ENCODE peak calls at places on chromosomes 12 and 14, in six cellular contexts. One of them, this sample, is unnamed.

GRCh38 chr14:102464846-102465341 is 44.7 kb downstream of the ANKRD9 start:
- DNase-seq in mesenchymal stem cell: no peak
- DNase-seq in NT2/D1: no peak
- DNase-seq in colonic mucosa: peak; percentile 87
- DNase-seq in neuronal stem cell: no peak
- DNase-seq in kidney: no peak
- DNase-seq in this sample: no peak

GRCh38 chr12:6953417-6954315 is 2.5 kb downstream of the PTPN6 start:
- DNase-seq in mesenchymal stem cell: peak; percentile 54
- DNase-seq in NT2/D1: no peak
- DNase-seq in neuronal stem cell: no peak
- DNase-seq in kidney: peak; percentile 86
- DNase-seq in colonic mucosa: peak; percentile 72
- DNase-seq in this sample: peak; percentile 51

GRCh38 chr14:51596473-51596870 is 55.2 kb upstream of the FRMD6 start:
- DNase-seq in NT2/D1: no peak
- DNase-seq in colonic mucosa: no peak
- DNase-seq in mesenchymal stem cell: no peak
- DNase-seq in kidney: no peak
- DNase-seq in neuronal stem cell: no peak
- DNase-seq in this sample: no peak

GRCh38 chr12:26133508-26133907 is 8.7 kb upstream of the BHLHE41 start:
- DNase-seq in NT2/D1: no peak
- DNase-seq in kidney: no peak
- DNase-seq in neuronal stem cell: no peak
- DNase-seq in colonic mucosa: no peak
- DNase-seq in mesenchymal stem cell: no peak
- DNase-seq in this sample: no peak

GRCh38 chr14:99524804-99525698 is 43.8 kb downstream of the CCNK start:
- DNase-seq in neuronal stem cell: no peak
- DNase-seq in kidney: peak; percentile 55
- DNase-seq in mesenchymal stem cell: peak; percentile 42
- DNase-seq in NT2/D1: no peak
- DNase-seq in colonic mucosa: peak; percentile 54
- DNase-seq in this sample: peak; percentile 81

GRCh38 chr12:31702047-31702446 is 26.8 kb downstream of the AMN1 start:
- DNase-seq in NT2/D1: peak; percentile 57
- DNase-seq in colonic mucosa: no peak
- DNase-seq in neuronal stem cell: no peak
- DNase-seq in kidney: no peak
- DNase-seq in mesenchymal stem cell: peak; percentile 36
- DNase-seq in this sample: peak; percentile 69

GRCh38 chr12:96445743-96446655 is 43.4 kb upstream of the CFAP54 start:
- DNase-seq in colonic mucosa: no peak
- DNase-seq in mesenchymal stem cell: peak; percentile 94
- DNase-seq in NT2/D1: no peak
- DNase-seq in kidney: no peak
- DNase-seq in neuronal stem cell: no peak
- DNase-seq in this sample: no peak

GRCh38 chr14:36518586-36519430 is 1.2 kb downstream of the NKX2-1 start:
- DNase-seq in kidney: peak; percentile 61
- DNase-seq in mesenchymal stem cell: no peak
- DNase-seq in colonic mucosa: no peak
- DNase-seq in neuronal stem cell: peak; percentile 30
- DNase-seq in NT2/D1: no peak
- DNase-seq in this sample: peak; percentile 76

GRCh38 chr12:99111600-99111999 is 466.5 kb downstream of the APAF1 start:
- DNase-seq in kidney: no peak
- DNase-seq in NT2/D1: no peak
- DNase-seq in neuronal stem cell: no peak
- DNase-seq in mesenchymal stem cell: no peak
- DNase-seq in colonic mucosa: no peak
- DNase-seq in this sample: no peak

GRCh38 chr14:60093088-60093487 is 1.4 kb downstream of the PCNX4 start:
- DNase-seq in mesenchymal stem cell: peak; percentile 38
- DNase-seq in colonic mucosa: no peak
- DNase-seq in kidney: no peak
- DNase-seq in NT2/D1: no peak
- DNase-seq in neuronal stem cell: no peak
- DNase-seq in this sample: no peak

GRCh38 chr12:93959657-93960056 is 188.7 kb upstream of the PLXNC1 start:
- DNase-seq in NT2/D1: no peak
- DNase-seq in neuronal stem cell: no peak
- DNase-seq in mesenchymal stem cell: no peak
- DNase-seq in colonic mucosa: no peak
- DNase-seq in kidney: no peak
- DNase-seq in this sample: no peak

GRCh38 chr14:86462193-86462592 is 932.2 kb downstream of the FLRT2 start:
- DNase-seq in kidney: no peak
- DNase-seq in mesenchymal stem cell: peak; percentile 36
- DNase-seq in colonic mucosa: peak; percentile 17
- DNase-seq in neuronal stem cell: no peak
- DNase-seq in NT2/D1: peak; percentile 15
- DNase-seq in this sample: peak; percentile 63

DNA sequence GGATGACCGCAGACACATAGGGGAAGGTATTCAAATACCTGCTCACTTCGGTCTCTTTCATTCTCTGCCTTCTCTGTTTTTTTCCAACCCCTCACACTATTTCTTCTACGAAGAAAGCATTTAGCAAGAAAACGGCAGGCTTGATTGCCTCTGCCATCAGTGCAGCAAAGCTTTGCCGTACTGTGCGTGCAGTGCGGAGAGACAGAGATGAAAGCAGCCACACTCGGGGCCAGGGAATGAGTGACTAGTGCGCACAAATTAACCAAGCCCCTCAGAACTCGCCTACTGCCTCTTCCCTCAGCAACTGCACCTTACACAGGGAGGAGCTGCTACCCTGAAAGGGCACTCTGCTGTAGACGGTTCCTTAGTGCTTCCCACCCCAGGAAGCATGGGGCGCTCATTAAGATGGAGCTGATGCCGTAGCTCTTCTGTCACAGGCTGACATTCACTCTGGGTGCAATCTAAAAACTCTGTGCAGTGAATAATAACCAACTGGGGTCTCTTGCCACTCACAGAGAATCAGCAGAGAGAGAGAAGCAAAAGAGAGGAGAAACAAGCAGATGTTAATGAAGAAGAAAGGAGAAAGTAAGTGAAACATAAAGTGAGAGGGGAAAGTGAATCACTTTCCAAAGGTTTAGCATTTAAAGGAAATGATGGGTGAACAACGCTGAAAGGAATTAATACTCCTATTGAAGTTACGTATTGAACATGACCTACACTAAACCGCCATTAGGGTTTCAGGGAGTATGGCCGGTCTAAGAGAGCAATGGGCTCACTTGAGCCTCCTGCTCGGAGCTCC is 69.4 kb downstream of the GRIN2B start:
- DNase-seq in NT2/D1: no peak
- DNase-seq in kidney: no peak
- DNase-seq in neuronal stem cell: no peak
- DNase-seq in mesenchymal stem cell: no peak
- DNase-seq in colonic mucosa: no peak
- DNase-seq in this sample: no peak
- H3K9ac ChIP-seq in NT2/D1: no peak overlapping the region
- H3K9ac ChIP-seq in kidney: no peak overlapping the region
- H3K9ac ChIP-seq in neuronal stem cell: no peak overlapping the region
- H3K9ac ChIP-seq in mesenchymal stem cell: no peak overlapping the region
- H3K9ac ChIP-seq in colonic mucosa: no peak overlapping the region
- H3K9ac ChIP-seq in this sample: no peak overlapping the region

GRCh38 chr14:22386924-22387775 is 201.9 kb downstream of the DAD1 start:
- DNase-seq in NT2/D1: peak; percentile 75
- DNase-seq in colonic mucosa: peak; percentile 81
- DNase-seq in kidney: no peak
- DNase-seq in mesenchymal stem cell: peak; percentile 75
- DNase-seq in neuronal stem cell: peak; percentile 86
- DNase-seq in this sample: peak; percentile 89

GRCh38 chr14:22390824-22391461 is 198.1 kb downstream of the DAD1 start:
- DNase-seq in neuronal stem cell: no peak
- DNase-seq in kidney: no peak
- DNase-seq in colonic mucosa: peak; percentile 32
- DNase-seq in mesenchymal stem cell: no peak
- DNase-seq in NT2/D1: no peak
- DNase-seq in this sample: no peak

GRCh38 chr14:22390195-22390594 is 198.8 kb downstream of the DAD1 start:
- DNase-seq in NT2/D1: no peak
- DNase-seq in mesenchymal stem cell: no peak
- DNase-seq in neuronal stem cell: no peak
- DNase-seq in colonic mucosa: no peak
- DNase-seq in kidney: no peak
- DNase-seq in this sample: no peak

GRCh38 chr14:22387776-22388241 is 201.2 kb downstream of the DAD1 start:
- DNase-seq in mesenchymal stem cell: no peak
- DNase-seq in neuronal stem cell: no peak
- DNase-seq in NT2/D1: no peak
- DNase-seq in kidney: peak; percentile 71
- DNase-seq in colonic mucosa: no peak
- DNase-seq in this sample: no peak

GRCh38 chr14:22388669-22389625 is 200.1 kb downstream of the DAD1 start:
- DNase-seq in kidney: no peak
- DNase-seq in mesenchymal stem cell: peak; percentile 57
- DNase-seq in NT2/D1: no peak
- DNase-seq in colonic mucosa: no peak
- DNase-seq in neuronal stem cell: no peak
- DNase-seq in this sample: no peak
- H3K9ac ChIP-seq in kidney: no peak overlapping the region
- H3K9ac ChIP-seq in mesenchymal stem cell: no peak overlapping the region
- H3K9ac ChIP-seq in NT2/D1: no peak overlapping the region
- H3K9ac ChIP-seq in colonic mucosa: no peak overlapping the region
- H3K9ac ChIP-seq in neuronal stem cell: no peak overlapping the region
- H3K9ac ChIP-seq in this sample: no peak overlapping the region

GRCh38 chr12:43309845-43310405 is 242.1 kb downstream of the ADAMTS20 start:
- DNase-seq in kidney: no peak
- DNase-seq in neuronal stem cell: no peak
- DNase-seq in colonic mucosa: no peak
- DNase-seq in mesenchymal stem cell: peak; percentile 75
- DNase-seq in NT2/D1: no peak
- DNase-seq in this sample: no peak
- H3K9ac ChIP-seq in kidney: no peak overlapping the region
- H3K9ac ChIP-seq in neuronal stem cell: no peak overlapping the region
- H3K9ac ChIP-seq in colonic mucosa: no peak overlapping the region
- H3K9ac ChIP-seq in mesenchymal stem cell: no peak overlapping the region
- H3K9ac ChIP-seq in NT2/D1: no peak overlapping the region
- H3K9ac ChIP-seq in this sample: no peak overlapping the region

GRCh38 chr12:123149828-123150272 is 1.0 kb downstream of the PITPNM2 start:
- DNase-seq in mesenchymal stem cell: no peak
- DNase-seq in colonic mucosa: no peak
- DNase-seq in neuronal stem cell: no peak
- DNase-seq in kidney: no peak
- DNase-seq in NT2/D1: no peak
- DNase-seq in this sample: peak; percentile 66
- H3K9ac ChIP-seq in mesenchymal stem cell: peak overlapping the region; percentile 82
- H3K9ac ChIP-seq in colonic mucosa: peak overlapping the region; percentile 78
- H3K9ac ChIP-seq in neuronal stem cell: peak overlapping the region; percentile 72
- H3K9ac ChIP-seq in kidney: peak overlapping the region; percentile 68
- H3K9ac ChIP-seq in NT2/D1: peak overlapping the region; percentile 88
- H3K9ac ChIP-seq in this sample: no peak overlapping the region

This sample was measured in endodermal cell.